ENCODE peak calls at places on chromosome 12, in five cellular contexts. One of them, this sample, is unnamed.

GRCh38 chr12:25797335-25797863 is 161.1 kb upstream of the RASSF8 start:
- DNase-seq in GM12878: no peak
- DNase-seq in WTC11: no peak
- DNase-seq in K562: no peak
- DNase-seq in HepG2: no peak
- DNase-seq in this sample: no peak

GRCh38 chr12:47818701-47819543 is 781 bp downstream of the HDAC7 start:
- DNase-seq in GM12878: no peak
- DNase-seq in WTC11: peak
- DNase-seq in K562: peak
- DNase-seq in HepG2: peak
- DNase-seq in this sample: peak

GRCh38 chr12:96343347-96343954 is 56.8 kb downstream of the CDK17 start:
- DNase-seq in GM12878: peak
- DNase-seq in WTC11: no peak
- DNase-seq in K562: no peak
- DNase-seq in HepG2: no peak
- DNase-seq in this sample: no peak

GRCh38 chr12:71439613-71440392 is at the start of gene LGR5:
- DNase-seq in GM12878: no peak
- DNase-seq in WTC11: peak
- DNase-seq in K562: no peak
- DNase-seq in HepG2: peak
- DNase-seq in this sample: no peak

GRCh38 chr12:132528564-132529106 is 38.7 kb downstream of the FBRSL1 start:
- DNase-seq in GM12878: no peak
- DNase-seq in WTC11: no peak
- DNase-seq in K562: no peak
- DNase-seq in HepG2: no peak
- DNase-seq in this sample: no peak

GRCh38 chr12:116958402-116959197 is 47.9 kb downstream of the FBXW8 start:
- DNase-seq in GM12878: no peak
- DNase-seq in WTC11: no peak
- DNase-seq in K562: no peak
- DNase-seq in HepG2: no peak
- DNase-seq in this sample: no peak

GRCh38 chr12:119679081-119679480 is 11.1 kb downstream of the PRKAB1 start:
- DNase-seq in GM12878: no peak
- DNase-seq in WTC11: no peak
- DNase-seq in K562: no peak
- DNase-seq in HepG2: no peak
- DNase-seq in this sample: no peak

GRCh38 chr12:117316336-117316735 is 45.1 kb downstream of the NOS1 start:
- DNase-seq in GM12878: no peak
- DNase-seq in WTC11: no peak
- DNase-seq in K562: no peak
- DNase-seq in HepG2: no peak
- DNase-seq in this sample: no peak

GRCh38 chr12:23202746-23203145 is 577.8 kb downstream of the ETNK1 start:
- DNase-seq in GM12878: no peak
- DNase-seq in WTC11: no peak
- DNase-seq in K562: no peak
- DNase-seq in HepG2: no peak
- DNase-seq in this sample: no peak

GRCh38 chr12:39780527-39781446 is 161.2 kb upstream of the ABCD2 start:
- DNase-seq in GM12878: no peak
- DNase-seq in WTC11: no peak
- DNase-seq in K562: no peak
- DNase-seq in HepG2: no peak
- DNase-seq in this sample: no peak

GRCh38 chr12:109393437-109394345 is 46.0 kb downstream of the MYO1H start:
- DNase-seq in GM12878: no peak
- DNase-seq in WTC11: peak
- DNase-seq in K562: peak
- DNase-seq in HepG2: peak
- DNase-seq in this sample: peak

GRCh38 chr12:121124402-121125109 is 8.1 kb upstream of the P2RX7 start:
- DNase-seq in GM12878: no peak
- DNase-seq in WTC11: no peak
- DNase-seq in K562: no peak
- DNase-seq in HepG2: peak
- DNase-seq in this sample: peak

GRCh38 chr12:27810756-27811155 is 30.7 kb upstream of the MANSC4 start:
- DNase-seq in GM12878: no peak
- DNase-seq in WTC11: no peak
- DNase-seq in K562: no peak
- DNase-seq in HepG2: no peak
- DNase-seq in this sample: no peak

GRCh38 chr12:5201554-5202243 is 158.0 kb downstream of the KCNA5 start:
- DNase-seq in GM12878: no peak
- DNase-seq in WTC11: peak
- DNase-seq in K562: peak
- DNase-seq in HepG2: no peak
- DNase-seq in this sample: no peak

GRCh38 chr12:80709811-80710726 is 2.6 kb downstream of the MYF6 start:
- DNase-seq in GM12878: no peak
- DNase-seq in WTC11: peak
- DNase-seq in K562: no peak
- DNase-seq in HepG2: peak
- DNase-seq in this sample: no peak
- TF ChIP-seq ESRRA in GM12878: no peak
- TF ChIP-seq ESRRA in WTC11: no peak
- TF ChIP-seq ESRRA in K562: no peak
- TF ChIP-seq ESRRA in HepG2: no peak
- TF ChIP-seq ESRRA in this sample: no peak

GRCh38 chr12:12502813-12503146 is 59.9 kb downstream of the DUSP16 start:
- DNase-seq in GM12878: no peak
- DNase-seq in WTC11: no peak
- DNase-seq in K562: no peak
- DNase-seq in HepG2: no peak
- DNase-seq in this sample: no peak

GRCh38 chr12:12499909-12500604 is 62.6 kb downstream of the DUSP16 start:
- DNase-seq in GM12878: no peak
- DNase-seq in WTC11: no peak
- DNase-seq in K562: no peak
- DNase-seq in HepG2: no peak
- DNase-seq in this sample: no peak

GRCh38 chr12:12503384-12504078 is 59.1 kb downstream of the DUSP16 start:
- DNase-seq in GM12878: no peak
- DNase-seq in WTC11: peak
- DNase-seq in K562: no peak
- DNase-seq in HepG2: no peak
- DNase-seq in this sample: no peak

GRCh38 chr12:12498210-12498609 is 64.5 kb downstream of the DUSP16 start:
- DNase-seq in GM12878: no peak
- DNase-seq in WTC11: no peak
- DNase-seq in K562: no peak
- DNase-seq in HepG2: no peak
- DNase-seq in this sample: no peak

GRCh38 chr12:12501121-12501520 is 61.5 kb downstream of the DUSP16 start:
- DNase-seq in GM12878: no peak
- DNase-seq in WTC11: no peak
- DNase-seq in K562: no peak
- DNase-seq in HepG2: no peak
- DNase-seq in this sample: no peak
- TF ChIP-seq ESRRA in GM12878: no peak
- TF ChIP-seq ESRRA in WTC11: no peak
- TF ChIP-seq ESRRA in K562: no peak
- TF ChIP-seq ESRRA in HepG2: no peak
- TF ChIP-seq ESRRA in this sample: no peak

GRCh38 chr12:57195655-57196371 is 20.8 kb upstream of the NXPH4 start:
- DNase-seq in GM12878: no peak
- DNase-seq in WTC11: no peak
- DNase-seq in K562: peak
- DNase-seq in HepG2: no peak
- DNase-seq in this sample: no peak
- TF ChIP-seq ESRRA in GM12878: no peak
- TF ChIP-seq ESRRA in WTC11: no peak
- TF ChIP-seq ESRRA in K562: no peak
- TF ChIP-seq ESRRA in HepG2: no peak
- TF ChIP-seq ESRRA in this sample: no peak

DNA sequence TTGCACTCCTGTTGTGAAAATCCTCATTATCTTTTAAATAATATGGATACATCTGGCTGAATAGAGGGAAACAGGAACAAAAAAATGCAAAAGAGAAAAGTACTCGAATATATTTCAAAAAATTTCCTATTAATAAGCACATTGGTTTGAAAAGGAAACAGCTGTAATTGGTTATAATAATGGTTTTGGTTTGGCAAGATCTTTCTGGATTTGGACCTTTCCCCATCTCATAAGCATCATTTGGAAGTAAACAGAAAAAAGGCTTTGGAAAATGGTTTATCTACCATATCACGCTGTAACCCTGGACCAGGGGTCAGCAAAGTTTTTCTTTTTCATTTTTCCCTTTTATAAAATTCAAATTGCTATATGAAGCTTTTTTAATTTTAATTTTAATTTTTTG is 2.8 kb upstream of the NINJ2 start:
- DNase-seq in GM12878: no peak
- DNase-seq in WTC11: no peak
- DNase-seq in K562: no peak
- DNase-seq in HepG2: no peak
- DNase-seq in this sample: no peak
- TF ChIP-seq ESRRA in GM12878: no peak
- TF ChIP-seq ESRRA in WTC11: no peak
- TF ChIP-seq ESRRA in K562: no peak
- TF ChIP-seq ESRRA in HepG2: no peak
- TF ChIP-seq ESRRA in this sample: no peak